ENCODE peak calls at places on chromosome 18, in seven cellular contexts. V is left ventricle myocardium inferior, J is HCT116, A is sigmoid colon, W is lung, S is upper lobe of right lung, P is OCI-LY7. T is an unnamed sample.

GRCh38 chr18:58911766-58912165 is 47.1 kb downstream of the ZNF532 start:
- DNase-seq in V (peak; percentile 26), J (no peak), A (no peak), W (no peak), S (no peak), P (no peak), T (no peak)

GRCh38 chr18:30439174-30439573 is 603.4 kb downstream of the DSC3 start:
- DNase-seq in V (no peak), J (no peak), A (no peak), W (no peak), S (no peak), P (no peak), T (no peak)

GRCh38 chr18:79011300-79011870 is 31.8 kb downstream of the SALL3 start:
- DNase-seq in V (no peak), J (no peak), A (no peak), W (no peak), S (no peak), P (no peak), T (no peak)

GRCh38 chr18:38115201-38115600 is 549.6 kb upstream of the CELF4 start:
- DNase-seq in V (no peak), J (no peak), A (no peak), W (no peak), S (no peak), P (no peak), T (no peak)

GRCh38 chr18:48878471-48878870 is 72.3 kb downstream of the SMAD7 start:
- DNase-seq in V (no peak), J (no peak), A (peak; percentile 54), W (no peak), S (peak; percentile 67), P (no peak), T (no peak)

GRCh38 chr18:34847408-34847807 is 137.3 kb downstream of the DTNA start:
- DNase-seq in V (no peak), J (no peak), A (no peak), W (no peak), S (no peak), P (no peak), T (no peak)

GRCh38 chr18:80034852-80035406 is 695 bp downstream of the RBFA start:
- DNase-seq in V (no peak), J (no peak), A (no peak), W (no peak), S (no peak), P (no peak), T (no peak)

GRCh38 chr18:23585007-23585871 is 1.1 kb downstream of the NPC1 start:
- DNase-seq in V (no peak), J (no peak), A (no peak), W (peak; percentile 37), S (no peak), P (peak; percentile 48), T (no peak)

GRCh38 chr18:54742654-54743053 is 85.6 kb upstream of the RAB27B start:
- DNase-seq in V (peak; percentile 51), J (no peak), A (peak; percentile 80), W (peak; percentile 55), S (no peak), P (no peak), T (no peak)

GRCh38 chr18:58682429-58683069 is 11.3 kb downstream of the MALT1 start:
- DNase-seq in V (peak; percentile 57), J (peak; percentile 33), A (no peak), W (peak; percentile 43), S (no peak), P (no peak), T (peak; percentile 65)

GRCh38 chr18:25743661-25744151 is 346.7 kb downstream of the SS18 start:
- DNase-seq in V (no peak), J (no peak), A (no peak), W (no peak), S (no peak), P (no peak), T (no peak)

GRCh38 chr18:6763524-6763923 is 34.0 kb downstream of the ARHGAP28 start:
- DNase-seq in V (no peak), J (no peak), A (peak; percentile 65), W (no peak), S (no peak), P (no peak), T (no peak)

GRCh38 chr18:13915973-13916372 is 637 bp upstream of the MC2R start:
- DNase-seq in V (peak; percentile 38), J (no peak), A (no peak), W (no peak), S (no peak), P (no peak), T (no peak)

GRCh38 chr18:13548944-13549878 is 177.1 kb downstream of the FAM210A start:
- DNase-seq in V (no peak), J (no peak), A (no peak), W (no peak), S (no peak), P (peak; percentile 43), T (no peak)

GRCh38 chr18:76357585-76358265 is 137.3 kb downstream of the ZNF516 start:
- DNase-seq in V (no peak), J (no peak), A (no peak), W (no peak), S (no peak), P (no peak), T (no peak)

GRCh38 chr18:26547302-26548143 is 830 bp downstream of the KCTD1 start:
- DNase-seq in V (peak; percentile 69), J (no peak), A (peak; percentile 86), W (peak; percentile 63), S (peak; percentile 86), P (peak; percentile 55), T (peak; percentile 73)

GRCh38 chr18:23217781-23218180 is 82.5 kb downstream of the CABLES1 start:
- DNase-seq in V (no peak), J (no peak), A (no peak), W (no peak), S (no peak), P (no peak), T (no peak)

GRCh38 chr18:57469884-57470283 is 34.7 kb downstream of the ONECUT2 start:
- DNase-seq in V (no peak), J (no peak), A (no peak), W (no peak), S (no peak), P (no peak), T (no peak)

GRCh38 chr18:11040823-11041712 is 108.3 kb downstream of the PIEZO2 start:
- DNase-seq in V (no peak), J (peak; percentile 22), A (no peak), W (peak; percentile 48), S (no peak), P (peak; percentile 74), T (no peak)

GRCh38 chr18:63697261-63697660 is 5.5 kb upstream of the SERPINB11 start:
- DNase-seq in V (no peak), J (no peak), A (no peak), W (no peak), S (no peak), P (no peak), T (no peak)

GRCh38 chr18:23203891-23204432 is 68.7 kb downstream of the CABLES1 start:
- DNase-seq in V (no peak), J (no peak), A (no peak), W (no peak), S (no peak), P (no peak), T (no peak)

GRCh38 chr18:28048612-28049011 is 128.3 kb downstream of the CDH2 start:
- DNase-seq in V (no peak), J (no peak), A (no peak), W (no peak), S (no peak), P (no peak), T (no peak)

GRCh38 chr18:58161659-58162058 is 117.6 kb downstream of the NEDD4L start:
- DNase-seq in V (no peak), J (peak; percentile 57), A (no peak), W (no peak), S (no peak), P (no peak), T (no peak)

GRCh38 chr18:59249186-59249774 is 24.0 kb downstream of the RAX start:
- DNase-seq in V (no peak), J (peak; percentile 75), A (no peak), W (no peak), S (no peak), P (peak; percentile 23), T (no peak)

GRCh38 chr18:54004828-54005227 is 219.6 kb downstream of the MBD2 start:
- DNase-seq in V (no peak), J (no peak), A (no peak), W (no peak), S (no peak), P (no peak), T (no peak)

GRCh38 chr18:9130806-9131205 is 5.8 kb upstream of the ANKRD12 start:
- DNase-seq in V (no peak), J (no peak), A (no peak), W (no peak), S (no peak), P (no peak), T (no peak)
- H3K36me3 ChIP-seq in V (peaks cover 73% of the 10 kb centered on the region), J (peaks cover 47% of the 10 kb centered on the region), A (peaks cover 23% of the 10 kb centered on the region), W (peaks cover 7% of the 10 kb centered on the region), S (peaks cover 77% of the 10 kb centered on the region), P (peaks cover 98% of the 10 kb centered on the region), T (peaks cover 4% of the 10 kb centered on the region)

GRCh38 chr18:64799378-64799777 is 650.5 kb upstream of the LINC00305 start:
- DNase-seq in V (no peak), J (no peak), A (no peak), W (no peak), S (no peak), P (no peak), T (no peak)
- H3K36me3 ChIP-seq in V (no peaks in the 10 kb centered on the region), J (no peaks in the 10 kb centered on the region), A (no peaks in the 10 kb centered on the region), W (no peaks in the 10 kb centered on the region), S (no peaks in the 10 kb centered on the region), P (no peaks in the 10 kb centered on the region), T (no peaks in the 10 kb centered on the region)

DNA sequence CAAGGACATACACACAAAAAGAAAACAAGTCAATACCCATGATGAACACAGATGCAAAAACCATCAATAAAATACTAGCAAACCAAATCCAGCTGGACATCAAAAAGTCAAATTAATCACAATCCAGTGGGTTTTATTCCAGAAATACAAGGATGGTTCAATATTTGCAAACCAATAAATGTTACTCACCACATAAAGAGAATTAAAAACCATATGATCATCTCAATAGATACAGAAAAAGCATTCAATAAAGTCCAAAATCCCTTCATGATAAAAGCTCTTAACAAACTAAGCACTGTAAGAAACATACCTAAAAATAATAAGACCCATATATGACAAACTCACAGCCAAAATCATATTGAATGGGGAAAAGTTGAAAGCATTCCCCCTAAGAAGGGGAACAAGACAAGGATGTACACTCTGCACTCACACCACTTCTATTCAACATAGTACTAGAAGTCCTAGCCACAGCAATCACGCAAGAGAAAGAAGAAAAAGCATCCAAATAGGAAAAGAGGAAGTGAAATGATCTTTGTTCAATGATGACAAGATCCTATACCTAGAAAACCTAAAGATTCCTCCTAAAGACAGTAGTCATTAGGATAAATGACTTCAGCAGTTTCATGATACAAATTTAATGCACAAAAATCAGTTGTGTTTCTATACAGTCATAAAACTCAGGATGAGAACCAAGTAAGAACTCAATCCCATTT is 62.6 kb downstream of the TRAPPC8 start:
- DNase-seq in V (no peak), J (no peak), A (no peak), W (no peak), S (no peak), P (no peak), T (no peak)
- H3K36me3 ChIP-seq in V (peaks cover 67% of the 10 kb centered on the region), J (no peaks in the 10 kb centered on the region), A (no peaks in the 10 kb centered on the region), W (peaks cover 12% of the 10 kb centered on the region), S (peaks cover 64% of the 10 kb centered on the region), P (peaks cover 59% of the 10 kb centered on the region), T (peaks cover 1% of the 10 kb centered on the region)

GRCh38 chr18:50729326-50729725 is 90.5 kb downstream of the MRO start:
- DNase-seq in V (no peak), J (no peak), A (no peak), W (no peak), S (no peak), P (no peak), T (no peak)
- H3K36me3 ChIP-seq in V (no peaks in the 10 kb centered on the region), J (no peaks in the 10 kb centered on the region), A (no peaks in the 10 kb centered on the region), W (no peaks in the 10 kb centered on the region), S (no peaks in the 10 kb centered on the region), P (no peaks in the 10 kb centered on the region), T (no peaks in the 10 kb centered on the region)